ENCODE peak calls at places on chromosomes 1 and 21, in six cellular contexts. Z, L, I, H, K and Y are unnamed samples.

GRCh38 chr1:7669559-7670208 is 101.4 kb upstream of the VAMP3 start:
- DNase-seq in Z (peak), L (peak), I (no peak), H (peak), K (peak), Y (peak)

GRCh38 chr1:93579891-93580290 is 101.7 kb downstream of the BCAR3 start:
- DNase-seq in Z (peak), L (no peak), I (no peak), H (no peak), K (no peak), Y (no peak)

GRCh38 chr1:115651391-115651790 is 9.6 kb downstream of the VANGL1 start:
- DNase-seq in Z (no peak), L (no peak), I (no peak), H (no peak), K (no peak), Y (no peak)

GRCh38 chr1:161351482-161351881 is 16.2 kb downstream of the CFAP126 start:
- DNase-seq in Z (no peak), L (no peak), I (no peak), H (no peak), K (no peak), Y (no peak)

GRCh38 chr1:166174108-166174507 is 7.3 kb upstream of the FAM78B start:
- DNase-seq in Z (no peak), L (no peak), I (no peak), H (no peak), K (no peak), Y (no peak)

GRCh38 chr1:27360159-27361043 is 6.4 kb downstream of the MAP3K6 start:
- DNase-seq in Z (no peak), L (no peak), I (no peak), H (no peak), K (peak), Y (no peak)

GRCh38 chr21:36446296-36446695 is 33.6 kb downstream of the CLDN14 start:
- DNase-seq in Z (no peak), L (no peak), I (no peak), H (no peak), K (no peak), Y (no peak)

GRCh38 chr1:79376106-79376505 is 369.6 kb upstream of the ADGRL4 start:
- DNase-seq in Z (no peak), L (no peak), I (no peak), H (no peak), K (no peak), Y (no peak)

GRCh38 chr1:235532350-235532749 is 28.1 kb upstream of the B3GALNT2 start:
- DNase-seq in Z (no peak), L (no peak), I (no peak), H (no peak), K (no peak), Y (no peak)

GRCh38 chr1:114342376-114342775 is 168.6 kb downstream of the TRIM33 start:
- DNase-seq in Z (no peak), L (peak), I (no peak), H (peak), K (no peak), Y (no peak)